ENCODE peak calls at places on chromosomes 3 and 15, in five cellular contexts. C is NCI-H146, P is nephron progenitor cell, R is NCI-H524, K is hepatic stellate cell. O is an unnamed sample.

GRCh38 chr3:22887664-22888291 is 315.3 kb upstream of the UBE2E2 start:
- DNase-seq in C (peak; percentile 5), P (peak; percentile 10), R (no peak), K (peak; percentile 1), O (peak; percentile 47)

GRCh38 chr15:85541744-85542143 is 161.3 kb downstream of the AKAP13 start:
- DNase-seq in C (no peak), P (no peak), R (no peak), K (no peak), O (no peak)

GRCh38 chr3:9452417-9452816 is 55.0 kb downstream of the SETD5 start:
- DNase-seq in C (no peak), P (no peak), R (no peak), K (no peak), O (no peak)

GRCh38 chr15:71666723-71667122 is 143.6 kb upstream of the NR2E3 start:
- DNase-seq in C (no peak), P (no peak), R (no peak), K (no peak), O (no peak)

GRCh38 chr3:60126905-60127304 is 1077.1 kb upstream of the CFAP20DC start:
- DNase-seq in C (no peak), P (no peak), R (no peak), K (no peak), O (no peak)

GRCh38 chr15:94584833-94585244 is 353.5 kb downstream of the MCTP2 start:
- DNase-seq in C (no peak), P (no peak), R (no peak), K (no peak), O (no peak)

GRCh38 chr15:91882858-91883586 is 29.5 kb downstream of the SLCO3A1 start:
- DNase-seq in C (no peak), P (no peak), R (peak; percentile 77), K (peak; percentile 33), O (no peak)

GRCh38 chr15:79680721-79681120 is 216.1 kb downstream of the MTHFS start:
- DNase-seq in C (no peak), P (no peak), R (no peak), K (peak; percentile 42), O (no peak)

GRCh38 chr15:83971967-83972366 is 263.6 kb upstream of the GOLGA6L4 start:
- DNase-seq in C (no peak), P (no peak), R (no peak), K (no peak), O (no peak)

GRCh38 chr3:195385526-195385925 is 57.3 kb downstream of the ACAP2 start:
- DNase-seq in C (no peak), P (no peak), R (no peak), K (no peak), O (no peak)